ENCODE peak calls at places on chromosomes 16 and 17, in eight cellular contexts. E, R, X, L, A, C, P and H are unnamed samples.

GRCh38 chr17:53141280-53141679 is 681.4 kb upstream of the KIF2B start:
- DNase-seq in E (no peak), R (no peak), X (no peak), L (no peak), A (no peak), C (no peak), P (no peak), H (no peak)

GRCh38 chr17:3766783-3767182 is 34.2 kb downstream of the ITGAE start:
- DNase-seq in E (no peak), R (no peak), X (peak), L (no peak), A (no peak), C (no peak), P (no peak), H (no peak)

GRCh38 chr17:8225813-8226535 is 15.6 kb upstream of the AURKB start:
- DNase-seq in E (no peak), R (peak), X (peak), L (peak), A (no peak), C (peak), P (peak), H (peak)

GRCh38 chr16:17368951-17369350 is 101.8 kb downstream of the XYLT1 start:
- DNase-seq in E (no peak), R (no peak), X (peak), L (no peak), A (no peak), C (no peak), P (no peak), H (no peak)

GRCh38 chr17:40173091-40173777 is 4.0 kb upstream of the RAPGEFL1 start:
- DNase-seq in E (no peak), R (no peak), X (no peak), L (no peak), A (no peak), C (no peak), P (no peak), H (no peak)

GRCh38 chr16:27967169-27967568 is 96.3 kb downstream of the GSG1L start:
- DNase-seq in E (no peak), R (no peak), X (no peak), L (no peak), A (no peak), C (no peak), P (no peak), H (no peak)

GRCh38 chr16:88301431-88301830 is 81.3 kb upstream of the ZNF469 start:
- DNase-seq in E (no peak), R (no peak), X (no peak), L (no peak), A (peak), C (no peak), P (no peak), H (no peak)

GRCh38 chr17:46994993-46995392 is 15.9 kb upstream of the RPRML start:
- DNase-seq in E (no peak), R (no peak), X (no peak), L (no peak), A (no peak), C (no peak), P (no peak), H (no peak)

GRCh38 chr17:29125651-29126050 is 54.5 kb downstream of the MYO18A start:
- DNase-seq in E (no peak), R (no peak), X (no peak), L (no peak), A (no peak), C (no peak), P (no peak), H (no peak)

DNA sequence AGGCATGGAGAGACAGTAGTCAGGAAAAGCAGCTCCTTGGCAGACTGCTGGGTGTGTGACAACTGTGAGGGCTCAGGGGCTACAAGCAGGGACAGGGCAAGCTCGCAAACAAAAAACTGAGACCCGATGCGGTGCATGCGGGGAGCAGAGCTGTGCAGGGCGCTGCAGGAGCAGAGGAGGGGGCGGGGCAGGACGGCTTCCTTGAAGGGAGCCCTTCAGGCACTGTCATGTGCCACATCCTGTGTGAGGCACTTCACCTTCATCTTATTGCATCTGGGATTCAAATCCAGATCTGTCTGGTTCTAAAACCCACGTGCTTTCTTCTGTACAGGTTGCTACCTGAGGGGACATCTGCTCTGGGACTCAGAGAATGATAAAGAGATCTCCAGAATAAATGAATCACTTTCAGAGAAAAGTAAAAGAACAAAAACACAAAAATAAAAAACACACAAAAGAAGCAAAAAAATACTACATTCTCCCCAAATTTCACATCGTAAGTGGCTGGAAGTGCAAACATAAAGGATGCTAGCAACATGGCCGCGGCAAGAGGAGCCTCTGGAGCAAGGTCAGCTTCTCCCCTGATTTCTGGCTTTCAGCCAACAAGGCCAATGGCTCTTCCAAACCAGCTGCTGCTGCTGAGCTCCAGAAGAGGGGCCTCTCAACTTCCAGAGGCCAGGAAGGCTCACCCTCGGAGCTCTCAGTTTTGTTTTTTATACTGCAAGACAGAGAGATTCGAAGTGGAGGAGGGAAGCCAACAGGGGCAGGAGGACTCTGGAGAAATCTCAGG is 14.2 kb downstream of the LYRM9 start:
- DNase-seq in E (no peak), R (no peak), X (peak), L (no peak), A (no peak), C (no peak), P (no peak), H (no peak)
- H3K27ac ChIP-seq in E (peak), R (no peak), X (no peak), L (no peak), A (no peak), C (no peak), P (no peak), H (no peak)

GRCh38 chr17:20010099-20010863 is 1.1 kb downstream of the SPECC1 start:
- DNase-seq in E (peak), R (no peak), X (peak), L (peak), A (no peak), C (peak), P (peak), H (peak)

GRCh38 chr17:20009052-20009301 is 182 bp upstream of the SPECC1 start:
- DNase-seq in E (no peak), R (peak), X (no peak), L (no peak), A (no peak), C (no peak), P (no peak), H (no peak)

GRCh38 chr17:20008242-20009051 is 712 bp upstream of the SPECC1 start:
- DNase-seq in E (peak), R (peak), X (peak), L (no peak), A (peak), C (peak), P (no peak), H (peak)

GRCh38 chr17:20010886-20011402 is 1.8 kb downstream of the SPECC1 start:
- DNase-seq in E (no peak), R (no peak), X (no peak), L (no peak), A (no peak), C (no peak), P (no peak), H (no peak)

DNA sequence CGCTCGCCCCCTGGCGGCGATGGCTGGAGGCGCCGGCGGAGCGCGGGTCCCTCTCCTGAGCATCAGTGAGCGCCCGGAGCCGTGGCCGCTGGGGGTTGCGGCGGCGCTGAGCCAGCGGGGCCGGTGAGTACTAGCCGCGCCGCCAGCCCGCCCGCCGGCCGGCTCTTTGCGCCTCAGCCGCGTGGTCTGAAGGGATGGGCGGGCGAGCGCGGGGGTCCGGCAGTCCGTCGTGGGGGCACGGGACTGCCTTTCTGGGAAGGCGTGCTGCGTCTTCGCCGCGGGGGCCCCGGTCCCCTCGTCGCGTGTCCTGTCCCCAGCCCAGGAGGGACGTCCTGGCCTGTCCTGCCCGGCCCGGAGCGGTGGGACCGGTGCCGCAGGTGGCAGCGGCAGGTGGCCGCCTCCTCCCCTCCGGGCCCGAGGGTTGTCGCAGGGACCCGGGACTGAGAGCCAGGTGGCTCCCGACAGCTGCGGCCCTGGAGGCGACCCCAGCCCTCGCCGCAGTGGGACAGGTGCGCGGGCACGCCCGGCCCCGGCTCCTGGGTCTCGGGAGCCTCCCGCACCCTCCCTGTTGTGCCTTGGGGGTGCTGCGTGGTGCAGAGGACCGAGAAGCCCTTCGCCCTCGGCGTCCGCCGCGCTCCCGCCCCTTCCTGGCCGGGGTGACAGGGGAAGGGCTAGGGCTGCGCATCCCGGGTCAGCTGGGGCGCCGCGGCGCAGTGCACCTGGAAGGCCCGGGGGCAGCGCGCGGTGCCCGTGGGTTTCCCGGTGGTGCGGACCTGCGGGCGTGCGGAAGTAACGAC is at the start of gene SPECC1:
- DNase-seq in E (peak), R (peak), X (peak), L (peak), A (peak), C (peak), P (peak), H (peak)
- TF ChIP-seq CTCF in E (peak), R (peak), X (peak), L (peak), A (peak), C (no peak), P (peak), H (peak)

DNA sequence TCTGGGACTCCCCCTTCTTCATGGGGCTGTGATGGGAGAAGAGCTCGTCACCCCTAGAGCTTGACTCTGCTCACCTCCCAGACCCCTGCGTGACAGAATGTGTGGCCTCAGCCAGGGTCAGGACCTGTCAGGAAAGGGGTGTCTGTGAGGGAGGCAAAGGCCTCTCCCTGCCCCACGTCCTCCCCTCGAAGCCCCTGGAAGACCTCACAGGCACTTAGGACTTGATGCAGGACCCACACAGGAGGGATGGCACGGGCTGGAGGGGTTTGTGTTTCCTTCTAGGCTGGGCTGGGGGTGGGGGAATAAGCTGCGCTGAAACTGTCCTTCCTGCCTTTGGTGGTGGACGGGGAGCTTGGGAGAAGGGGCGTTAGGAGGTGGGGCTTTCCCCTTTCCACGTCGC is 11.0 kb upstream of the CLUH start:
- DNase-seq in E (no peak), R (no peak), X (no peak), L (no peak), A (no peak), C (no peak), P (no peak), H (no peak)
- H3K27ac ChIP-seq in E (no peak), R (no peak), X (no peak), L (no peak), A (no peak), C (no peak), P (no peak), H (no peak)

DNA sequence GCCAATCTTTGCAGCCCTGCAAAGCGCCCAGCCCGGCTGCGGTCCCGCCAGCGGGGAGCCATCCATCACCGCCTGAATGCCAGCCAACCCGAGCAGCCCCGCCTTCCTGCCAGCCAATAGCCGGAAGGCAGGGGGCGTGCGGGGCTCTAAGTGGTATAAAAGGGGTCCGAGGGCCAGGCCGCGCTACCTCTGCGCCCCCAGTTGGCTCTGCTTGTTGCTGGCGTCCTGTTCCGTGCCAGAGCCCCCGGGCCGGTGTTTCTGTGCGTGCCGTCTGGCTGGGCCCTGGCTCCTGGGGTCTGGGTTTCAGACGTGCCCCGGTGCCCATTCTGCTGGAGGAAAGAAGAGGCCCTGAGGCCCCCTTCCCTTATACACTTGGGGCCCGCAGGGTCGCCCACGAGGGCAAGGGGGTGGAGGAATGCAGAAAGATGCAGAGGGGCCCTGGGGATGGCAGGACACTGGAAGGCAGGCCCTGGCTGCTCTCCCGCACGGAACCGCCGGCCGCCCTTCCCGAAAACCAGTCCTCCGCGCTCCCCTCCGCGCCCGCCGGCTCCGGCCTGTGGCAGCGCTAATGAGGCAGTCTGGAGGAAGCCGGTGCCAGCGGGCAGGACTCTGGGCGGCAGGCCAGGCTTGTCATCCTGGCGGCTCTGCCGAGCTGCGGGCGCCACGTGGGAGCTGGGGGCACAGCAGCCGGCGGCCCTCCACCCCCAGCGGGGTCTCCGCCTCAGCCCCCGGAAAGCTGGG is 14.0 kb downstream of the COPZ2 start:
- DNase-seq in E (peak), R (peak), X (peak), L (no peak), A (peak), C (peak), P (peak), H (peak)
- TF ChIP-seq CTCF in E (peak), R (no peak), X (no peak), L (peak), A (peak), C (peak), P (peak), H (peak)

DNA sequence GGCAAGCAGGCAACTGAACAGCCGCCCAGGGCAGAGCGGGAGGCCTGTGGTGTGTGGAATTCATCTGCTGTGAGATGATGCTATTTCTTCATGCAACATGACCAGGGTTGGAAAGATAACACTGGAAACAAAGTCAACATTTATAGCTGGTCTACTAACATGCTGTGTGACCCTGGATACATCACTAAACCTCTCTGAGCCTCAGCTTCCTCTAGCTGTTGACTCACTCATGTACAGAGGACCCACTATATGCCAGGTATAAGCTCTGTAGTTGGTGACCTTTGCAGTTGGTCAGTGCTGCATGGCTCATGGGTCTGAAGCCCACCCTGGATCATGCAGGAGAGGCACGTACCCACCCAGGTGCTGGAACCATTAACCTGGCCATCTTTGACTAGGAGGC is 180.9 kb downstream of the ZNF423 start:
- DNase-seq in E (no peak), R (no peak), X (no peak), L (no peak), A (no peak), C (no peak), P (no peak), H (no peak)
- H3K27ac ChIP-seq in E (no peak), R (no peak), X (no peak), L (no peak), A (no peak), C (no peak), P (no peak), H (no peak)

DNA sequence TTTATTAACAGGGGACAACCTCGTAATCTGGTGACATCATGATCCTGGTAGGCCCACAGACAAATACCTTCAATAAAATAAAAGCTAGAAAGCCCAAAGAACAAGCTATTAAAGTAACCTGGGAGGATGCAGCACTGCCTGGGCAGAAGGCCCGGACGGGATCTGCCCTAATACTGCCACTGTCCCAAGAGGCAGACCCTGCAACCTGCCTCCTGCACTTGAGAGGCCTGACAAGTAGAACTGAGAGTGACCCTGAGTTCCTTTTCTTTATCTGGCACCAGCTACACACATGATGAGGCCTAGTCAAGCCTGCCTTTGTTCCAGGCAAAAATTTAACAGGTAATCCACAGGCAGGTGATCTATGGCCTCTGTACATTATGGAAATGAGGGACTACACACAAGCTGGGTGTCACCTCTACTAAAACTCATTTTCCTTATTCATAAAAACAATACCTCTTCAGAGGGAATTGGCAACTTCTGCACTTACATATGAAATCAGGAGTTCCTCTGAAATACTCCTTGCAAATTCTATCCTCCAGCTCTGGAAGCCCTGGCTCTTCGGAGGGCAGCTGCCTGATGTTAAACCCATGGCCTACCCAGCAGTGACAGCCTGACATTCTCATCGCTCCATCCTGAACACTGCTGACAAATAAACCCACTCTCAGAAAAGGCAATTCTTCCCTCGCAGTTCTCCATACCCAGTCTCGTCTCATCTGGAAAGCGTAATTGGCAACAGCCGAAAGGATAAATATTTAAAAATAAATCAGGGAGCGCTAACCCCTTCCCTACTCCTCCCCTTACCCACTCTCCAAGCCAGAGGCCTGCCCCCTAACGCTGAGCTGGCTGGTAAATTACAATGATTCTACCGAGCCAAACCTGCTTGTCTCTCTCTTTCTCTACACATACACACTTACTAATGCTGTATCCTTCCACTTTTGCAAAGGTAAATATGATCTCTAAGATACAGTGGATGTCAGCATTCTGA is 2.5 kb upstream of the ZFHX3 start:
- DNase-seq in E (no peak), R (no peak), X (no peak), L (no peak), A (no peak), C (no peak), P (no peak), H (no peak)
- TF ChIP-seq CTCF in E (no peak), R (no peak), X (no peak), L (no peak), A (no peak), C (no peak), P (no peak), H (no peak)